ENCODE peak calls at places on chromosomes 1 and 21, in seven cellular contexts. G is germinal center; Q is prostate gland; Z is EH; N is stimulated activated CD8-positive, alpha-beta memory T cell treated with anti-CD3 and anti-CD28 coated beads, Interleukin-15, amount 100 ng/mL, for 1 hour; T is nephron progenitor cell; C is anterior cingulate cortex. J is an unnamed sample.
A peak's percentile ranks its signal among the peaks of the same experiment; 100 is the strongest.

GRCh38 chr1:235079443-235079967 is 49.1 kb downstream of the TOMM20 start:
- DNase-seq in G (no peak), Q (peak; percentile 84), Z (no peak), N (no peak), T (no peak), C (no peak), J (no peak)

GRCh38 chr21:38830667-38831525 is 25.2 kb downstream of the ETS2 start:
- DNase-seq in G (no peak), Q (no peak), Z (no peak), N (no peak), T (no peak), C (no peak), J (no peak)

GRCh38 chr21:42525228-42525604 is 11.6 kb downstream of the SLC37A1 start:
- DNase-seq in G (no peak), Q (no peak), Z (no peak), N (no peak), T (no peak), C (peak; percentile 34), J (no peak)

GRCh38 chr1:19643113-19643512 is 998 bp upstream of the NBL1 start:
- DNase-seq in G (no peak), Q (peak; percentile 59), Z (peak; percentile 72), N (no peak), T (no peak), C (no peak), J (peak; percentile 69)

GRCh38 chr1:188022661-188023060 is 1193.9 kb downstream of the PLA2G4A start:
- DNase-seq in G (no peak), Q (no peak), Z (peak; percentile 20), N (no peak), T (no peak), C (no peak), J (no peak)

GRCh38 chr1:201783067-201783466 is 45.9 kb upstream of the IPO9 start:
- DNase-seq in G (no peak), Q (no peak), Z (no peak), N (no peak), T (no peak), C (no peak), J (no peak)

GRCh38 chr1:117686907-117687306 is 81.1 kb downstream of the TENT5C start:
- DNase-seq in G (no peak), Q (no peak), Z (peak; percentile 92), N (no peak), T (no peak), C (no peak), J (no peak)

GRCh38 chr21:26966360-26966977 is 419 bp downstream of the ADAMTS5 start:
- DNase-seq in G (no peak), Q (no peak), Z (peak; percentile 25), N (no peak), T (no peak), C (no peak), J (peak; percentile 45)

GRCh38 chr1:34362949-34363348 is 186.2 kb downstream of the C1orf94 start:
- DNase-seq in G (no peak), Q (no peak), Z (no peak), N (no peak), T (no peak), C (no peak), J (no peak)

GRCh38 chr1:109193653-109194590 is 19.8 kb upstream of the SARS1 start:
- DNase-seq in G (peak; percentile 79), Q (no peak), Z (no peak), N (no peak), T (peak; percentile 45), C (no peak), J (no peak)

GRCh38 chr1:70887936-70888335 is 159.7 kb downstream of the PTGER3 start:
- DNase-seq in G (no peak), Q (no peak), Z (no peak), N (no peak), T (no peak), C (no peak), J (no peak)

GRCh38 chr1:201885531-201886075 is 3.1 kb upstream of the SHISA4 start:
- DNase-seq in G (no peak), Q (no peak), Z (peak; percentile 75), N (no peak), T (no peak), C (no peak), J (no peak)

GRCh38 chr1:95002167-95002566 is 70.6 kb downstream of the ALG14 start:
- DNase-seq in G (no peak), Q (no peak), Z (no peak), N (no peak), T (no peak), C (no peak), J (no peak)

GRCh38 chr1:150973258-150973825 is 1.3 kb downstream of the CERS2 start:
- DNase-seq in G (no peak), Q (no peak), Z (peak; percentile 34), N (no peak), T (peak; percentile 28), C (no peak), J (no peak)

GRCh38 chr1:230127105-230128054 is 60.3 kb downstream of the GALNT2 start:
- DNase-seq in G (no peak), Q (no peak), Z (no peak), N (peak; percentile 11), T (no peak), C (no peak), J (no peak)

GRCh38 chr1:93979718-93980319 is 70.6 kb upstream of the GCLM start:
- DNase-seq in G (no peak), Q (peak; percentile 20), Z (peak; percentile 90), N (no peak), T (no peak), C (no peak), J (no peak)

GRCh38 chr1:63454269-63454668 is 68.8 kb downstream of the ITGB3BP start:
- DNase-seq in G (no peak), Q (no peak), Z (peak; percentile 14), N (no peak), T (no peak), C (no peak), J (no peak)

GRCh38 chr1:245298781-245299180 is 144.0 kb downstream of the KIF26B start:
- DNase-seq in G (no peak), Q (peak; percentile 81), Z (peak; percentile 44), N (no peak), T (no peak), C (peak; percentile 36), J (no peak)

GRCh38 chr1:211331011-211331709 is 4.5 kb downstream of the TRAF5 start:
- DNase-seq in G (no peak), Q (no peak), Z (peak; percentile 76), N (no peak), T (no peak), C (no peak), J (no peak)

GRCh38 chr21:20882462-20883415 is 115.5 kb upstream of the NCAM2 start:
- DNase-seq in G (no peak), Q (no peak), Z (no peak), N (no peak), T (peak; percentile 53), C (no peak), J (peak; percentile 43)

GRCh38 chr1:160251687-160252526 is 10.4 kb downstream of the DCAF8 start:
- DNase-seq in G (peak; percentile 67), Q (peak; percentile 72), Z (peak; percentile 81), N (peak; percentile 18), T (peak; percentile 53), C (peak; percentile 61), J (peak; percentile 74)

GRCh38 chr21:42469272-42469671 is 26.8 kb downstream of the RSPH1 start:
- DNase-seq in G (peak; percentile 42), Q (no peak), Z (no peak), N (no peak), T (no peak), C (no peak), J (no peak)

GRCh38 chr1:87221008-87221407 is 107.7 kb upstream of the LMO4 start:
- DNase-seq in G (no peak), Q (no peak), Z (peak; percentile 38), N (no peak), T (no peak), C (no peak), J (no peak)

GRCh38 chr1:99643021-99643779 is 2.7 kb upstream of the PALMD start:
- DNase-seq in G (no peak), Q (no peak), Z (peak; percentile 78), N (no peak), T (no peak), C (no peak), J (no peak)

GRCh38 chr1:154328318-154329151 is 3.2 kb downstream of the ATP8B2 start:
- DNase-seq in G (peak; percentile 82), Q (peak; percentile 88), Z (peak; percentile 80), N (peak; percentile 66), T (peak; percentile 91), C (peak; percentile 88), J (peak; percentile 81)

GRCh38 chr1:153100241-153100640 is 5.9 kb upstream of the SPRR2E start:
- DNase-seq in G (no peak), Q (no peak), Z (peak; percentile 6), N (no peak), T (no peak), C (no peak), J (no peak)

GRCh38 chr1:207836616-207837352 is 74.1 kb downstream of the CD34 start:
- DNase-seq in G (no peak), Q (no peak), Z (no peak), N (no peak), T (no peak), C (no peak), J (no peak)

GRCh38 chr1:10633416-10633815 is 158.7 kb downstream of the PEX14 start:
- DNase-seq in G (no peak), Q (no peak), Z (no peak), N (no peak), T (no peak), C (no peak), J (no peak)